ENCODE peak calls at places on chromosomes 11 and 22, in five cellular contexts. Y is effector memory CD4-positive, alpha-beta T cell; D is PC-3; S is K562; N is upper lobe of left lung. C is an unnamed sample.

GRCh38 chr11:118572914-118573550 is 823 bp downstream of the ARCN1 start:
- DNase-seq in Y (no peak), D (peak), N (no peak), S (peak), C (peak)

GRCh38 chr11:17887779-17888178 is 125.1 kb downstream of the SERGEF start:
- DNase-seq in D (no peak), N (no peak), Y (no peak), S (no peak), C (no peak)

GRCh38 chr11:110428956-110429613 is 663 bp upstream of the FDX1 start:
- DNase-seq in S (no peak), D (no peak), Y (no peak), N (no peak), C (no peak)

GRCh38 chr11:60971520-60971919 is at the start of gene CD6:
- DNase-seq in D (no peak), Y (peak), S (no peak), N (no peak), C (peak)

GRCh38 chr11:2569731-2570210 is 125.0 kb downstream of the KCNQ1 start:
- DNase-seq in Y (no peak), N (no peak), D (no peak), S (no peak), C (no peak)

GRCh38 chr22:37749831-37750595 is 53.2 kb downstream of the TRIOBP start:
- DNase-seq in N (peak), Y (no peak), S (no peak), D (no peak), C (no peak)

GRCh38 chr11:60700689-60701508 is 1.5 kb downstream of the MS4A8 start:
- DNase-seq in Y (no peak), N (no peak), S (peak), D (peak), C (no peak)

GRCh38 chr11:444397-445144 is 2.8 kb upstream of the ANO9 start:
- DNase-seq in D (peak), N (peak), Y (no peak), S (peak), C (no peak)

GRCh38 chr22:23621082-23621780 is 10.9 kb downstream of the DRICH1 start:
- DNase-seq in S (no peak), D (no peak), N (no peak), Y (no peak), C (no peak)

GRCh38 chr11:5631969-5632635 is 7.3 kb downstream of the TRIM34 start:
- DNase-seq in N (no peak), Y (no peak), D (no peak), S (no peak), C (no peak)

GRCh38 chr11:76392889-76393288 is 11.8 kb downstream of the GVQW3 start:
- DNase-seq in Y (no peak), S (no peak), N (no peak), D (no peak), C (no peak)

GRCh38 chr11:76397383-76397782 is 16.3 kb downstream of the GVQW3 start:
- DNase-seq in D (no peak), Y (no peak), S (no peak), N (no peak), C (no peak)

GRCh38 chr11:76391811-76392475 is 10.8 kb downstream of the GVQW3 start:
- DNase-seq in S (no peak), Y (no peak), D (no peak), N (no peak), C (no peak)

GRCh38 chr11:76395296-76395695 is 14.2 kb downstream of the GVQW3 start:
- DNase-seq in S (no peak), Y (no peak), D (no peak), N (no peak), C (no peak)

GRCh38 chr11:76394411-76394810 is 13.3 kb downstream of the GVQW3 start:
- DNase-seq in S (no peak), N (no peak), Y (no peak), D (no peak), C (no peak)
- H3K4me3 ChIP-seq in S (no peak), N (no peak), Y (no peak), D (no peak), C (no peak)

GRCh38 chr22:30923168-30923900 is 45.2 kb downstream of the MORC2 start:
- DNase-seq in S (no peak), Y (no peak), N (no peak), D (no peak), C (no peak)

GRCh38 chr22:30919973-30920372 is 48.6 kb downstream of the MORC2 start:
- DNase-seq in S (no peak), D (no peak), N (no peak), Y (no peak), C (no peak)

GRCh38 chr22:30921108-30921507 is 47.5 kb downstream of the MORC2 start:
- DNase-seq in N (no peak), S (no peak), D (no peak), Y (no peak), C (no peak)

GRCh38 chr22:30920407-30920806 is 48.2 kb downstream of the MORC2 start:
- DNase-seq in N (peak), Y (peak), S (peak), D (peak), C (peak)

GRCh38 chr22:30922151-30922611 is 46.4 kb downstream of the MORC2 start:
- DNase-seq in D (no peak), Y (peak), N (peak), S (no peak), C (peak)
- H3K4me3 ChIP-seq in D (no peak), Y (peak), N (peak), S (no peak), C (peak)

GRCh38 chr11:65871811-65872548 is 620 bp downstream of the EFEMP2 start:
- DNase-seq in S (no peak), D (no peak), N (no peak), Y (no peak), C (peak)
- H3K4me3 ChIP-seq in S (no peak), D (no peak), N (peak), Y (no peak), C (no peak)

GRCh38 chr11:6991227-6991626 is 28.9 kb downstream of the ZNF214 start:
- DNase-seq in S (no peak), D (no peak), Y (no peak), N (no peak), C (no peak)

GRCh38 chr11:6992026-6992425 is 28.1 kb downstream of the ZNF214 start:
- DNase-seq in D (no peak), S (no peak), Y (no peak), N (no peak), C (no peak)

GRCh38 chr11:6995703-6996102 is 24.4 kb downstream of the ZNF214 start:
- DNase-seq in S (no peak), D (no peak), N (no peak), Y (no peak), C (no peak)

GRCh38 chr11:6988506-6988905 is 31.6 kb downstream of the ZNF214 start:
- DNase-seq in N (no peak), Y (no peak), D (no peak), S (no peak), C (no peak)

GRCh38 chr11:6992457-6993431 is 27.4 kb downstream of the ZNF214 start:
- DNase-seq in D (peak), Y (no peak), S (no peak), N (no peak), C (no peak)
- H3K4me3 ChIP-seq in D (peak), Y (no peak), S (no peak), N (no peak), C (no peak)

DNA sequence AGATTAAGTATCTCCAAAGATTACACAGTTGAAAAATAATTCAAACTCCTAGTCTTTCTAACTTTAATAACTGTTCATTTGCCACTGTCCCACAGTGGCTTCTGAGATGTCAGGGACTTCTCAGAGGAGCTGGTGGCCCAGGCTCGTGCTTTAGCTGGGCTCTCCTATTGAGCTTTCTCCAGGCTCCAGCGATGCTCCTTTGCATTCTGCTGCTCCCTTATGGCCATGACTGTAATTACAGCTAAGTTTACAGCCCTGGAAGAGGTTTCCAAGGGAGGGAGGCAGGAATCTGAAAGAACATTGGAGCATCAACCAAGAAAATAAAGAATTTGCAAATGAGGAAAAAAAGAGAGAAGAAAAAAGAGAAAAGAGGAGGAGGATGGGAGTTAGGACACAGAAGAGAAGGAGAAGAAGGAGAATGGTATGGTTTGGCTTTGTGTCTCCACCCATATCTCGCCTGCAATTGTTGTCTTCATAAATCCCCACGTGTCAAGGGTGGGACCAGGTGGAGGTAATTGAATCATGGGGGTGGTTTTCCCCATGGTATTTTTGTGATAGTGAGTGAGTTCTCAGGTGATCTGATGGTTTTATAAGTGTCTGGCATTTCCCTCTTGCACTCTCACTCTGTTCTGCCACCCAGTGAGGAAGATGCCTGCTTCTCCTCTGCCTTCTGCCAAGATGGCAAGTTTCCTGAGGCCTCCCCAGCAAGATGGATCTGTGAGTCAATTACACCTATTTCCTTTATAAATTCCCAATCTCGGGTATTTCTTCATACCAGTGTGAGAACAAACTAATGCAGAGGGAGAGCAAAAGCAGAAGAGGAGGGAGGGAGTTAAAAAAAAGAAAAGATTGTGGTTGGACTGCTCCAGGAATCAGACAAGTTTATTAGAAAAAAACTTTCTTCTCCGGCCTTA is 857.0 kb downstream of the KCNA4 start:
- DNase-seq in Y (no peak), S (peak), N (peak), D (peak), C (no peak)
- H3K4me3 ChIP-seq in Y (no peak), S (no peak), N (no peak), D (no peak), C (no peak)

GRCh38 chr11:125498521-125498920 is 2.5 kb upstream of the FEZ1 start:
- DNase-seq in N (no peak), D (no peak), Y (no peak), S (no peak), C (no peak)

GRCh38 chr11:125494033-125494364 is 2.1 kb downstream of the FEZ1 start:
- DNase-seq in Y (no peak), D (no peak), S (no peak), N (no peak), C (no peak)

GRCh38 chr11:125494987-125495725 is 909 bp downstream of the FEZ1 start:
- DNase-seq in S (no peak), N (no peak), Y (no peak), D (no peak), C (peak)

GRCh38 chr11:125494601-125494986 is 1.5 kb downstream of the FEZ1 start:
- DNase-seq in N (no peak), S (no peak), Y (no peak), D (no peak), C (no peak)

GRCh38 chr11:125496465-125496817 is 376 bp upstream of the FEZ1 start:
- DNase-seq in S (no peak), N (no peak), Y (no peak), D (no peak), C (no peak)
- H3K4me3 ChIP-seq in S (peak), N (peak), Y (peak), D (peak), C (peak)

DNA sequence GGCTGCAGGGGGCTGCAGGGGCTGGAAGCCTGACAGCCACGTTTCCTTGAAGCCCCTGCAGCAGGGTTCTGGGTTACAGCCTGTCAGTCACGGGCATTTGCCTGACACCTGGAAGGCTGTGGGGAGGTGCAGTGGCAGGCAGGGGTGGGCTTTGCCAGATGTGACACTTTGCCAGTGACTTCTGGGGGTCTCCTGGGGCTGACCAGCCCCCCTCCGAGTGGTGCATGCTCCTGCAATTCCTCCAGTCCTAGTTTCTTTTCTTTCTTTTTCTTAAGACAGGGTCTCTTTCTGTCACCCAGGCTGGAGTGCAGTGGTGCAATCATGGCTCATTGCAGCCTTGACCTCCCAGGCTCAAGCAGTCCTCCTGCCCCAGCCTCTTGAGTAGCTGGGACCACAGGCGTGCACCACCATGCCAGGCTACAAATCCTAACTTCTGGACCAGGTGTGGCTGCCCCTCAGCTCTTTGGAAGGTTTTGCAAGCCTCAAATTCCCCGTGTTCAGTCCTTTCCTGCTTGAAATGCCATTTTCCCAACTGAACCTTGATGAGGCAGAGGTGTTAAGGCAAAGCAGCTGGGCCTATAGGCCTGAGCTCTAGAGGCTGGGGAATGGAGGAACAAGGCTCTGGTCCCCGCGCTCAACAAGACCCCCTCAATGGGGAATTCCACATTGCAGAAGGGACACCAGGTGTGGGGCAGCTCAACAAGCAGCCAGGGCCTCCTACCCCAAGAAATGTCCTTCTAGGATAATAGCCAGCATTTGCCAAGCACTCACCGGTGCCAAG is 20.2 kb upstream of the CHKA start:
- DNase-seq in S (no peak), N (no peak), D (no peak), Y (no peak), C (no peak)
- H3K4me3 ChIP-seq in S (no peak), N (no peak), D (no peak), Y (peak), C (no peak)

GRCh38 chr11:114301088-114301487 is 4.9 kb downstream of the NNMT start:
- DNase-seq in D (no peak), Y (no peak), S (no peak), N (no peak), C (no peak)
- H3K4me3 ChIP-seq in D (no peak), Y (no peak), S (no peak), N (no peak), C (no peak)

GRCh38 chr11:72641900-72642814 is 32.1 kb downstream of the PDE2A start:
- DNase-seq in S (peak), D (peak), N (peak), Y (no peak), C (peak)

GRCh38 chr11:72637926-72638325 is 36.3 kb downstream of the PDE2A start:
- DNase-seq in S (no peak), Y (no peak), D (no peak), N (no peak), C (no peak)

GRCh38 chr11:72641522-72641899 is 32.7 kb downstream of the PDE2A start:
- DNase-seq in N (no peak), S (no peak), Y (no peak), D (no peak), C (no peak)

GRCh38 chr11:72637198-72637597 is 37.0 kb downstream of the PDE2A start:
- DNase-seq in D (peak), Y (no peak), N (no peak), S (no peak), C (no peak)

DNA sequence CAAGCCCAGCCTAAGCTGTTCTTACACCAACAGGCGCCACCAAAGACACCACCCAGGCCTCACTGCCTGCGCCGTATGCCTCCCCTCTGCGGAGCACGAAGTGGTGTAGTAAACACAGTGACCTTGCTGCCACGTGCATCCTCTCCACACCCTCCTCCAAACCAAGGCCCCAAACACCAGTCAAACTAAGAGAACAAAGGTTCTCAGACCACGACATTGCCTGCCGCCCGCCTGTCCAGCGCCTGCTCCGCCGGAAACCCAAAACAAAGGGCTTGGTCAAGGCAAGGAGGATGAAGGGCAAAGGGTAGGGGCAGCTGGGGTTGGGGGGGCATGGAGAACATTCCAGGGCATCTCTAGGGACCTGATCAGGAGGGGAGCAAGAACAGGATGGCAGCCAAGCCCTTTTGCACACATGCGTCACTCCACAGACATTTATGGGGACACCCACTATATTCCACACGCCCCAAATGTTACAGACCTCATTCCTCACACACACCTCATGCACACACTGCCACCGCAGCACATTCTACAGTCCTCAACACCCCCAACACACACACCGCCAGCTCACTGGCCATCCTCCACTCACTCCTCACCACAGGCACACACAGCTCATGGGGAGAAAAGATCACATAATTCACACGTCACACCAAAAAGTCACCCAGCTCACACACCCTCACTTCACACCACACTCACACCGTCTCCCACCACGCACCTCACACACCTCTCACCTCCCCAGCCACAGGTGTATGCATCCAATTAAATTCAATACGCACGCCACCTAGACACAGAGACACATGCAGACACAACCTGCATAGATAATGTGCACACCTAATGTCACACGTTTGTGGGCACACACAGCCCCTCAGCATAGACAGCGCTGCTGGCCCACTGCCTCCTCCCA is 34.5 kb downstream of the PDE2A start:
- DNase-seq in N (no peak), Y (no peak), D (no peak), S (no peak), C (no peak)
- H3K4me3 ChIP-seq in N (no peak), Y (no peak), D (no peak), S (no peak), C (no peak)

C was measured in CD8-positive, alpha-beta T cell.